ENCODE peak calls at places on chromosome 12, in six cellular contexts. One of them, this sample, is unnamed.

GRCh38 chr12:89225808-89226368 is 126.4 kb downstream of the DUSP6 start:
- DNase-seq in transverse colon: peak
- DNase-seq in astrocyte of the spinal cord: peak
- DNase-seq in right cardiac atrium: peak
- DNase-seq in spleen: no peak
- DNase-seq in GM04504: peak
- DNase-seq in this sample: peak

GRCh38 chr12:88325076-88325827 is 183.1 kb downstream of the TMTC3 start:
- DNase-seq in transverse colon: no peak
- DNase-seq in astrocyte of the spinal cord: peak
- DNase-seq in right cardiac atrium: no peak
- DNase-seq in spleen: no peak
- DNase-seq in GM04504: peak
- DNase-seq in this sample: peak

GRCh38 chr12:94679554-94679953 is 29.2 kb upstream of the TMCC3 start:
- DNase-seq in transverse colon: no peak
- DNase-seq in astrocyte of the spinal cord: no peak
- DNase-seq in right cardiac atrium: no peak
- DNase-seq in spleen: no peak
- DNase-seq in GM04504: no peak
- DNase-seq in this sample: no peak

GRCh38 chr12:14399871-14400270 is 34.4 kb downstream of the ATF7IP start:
- DNase-seq in transverse colon: no peak
- DNase-seq in astrocyte of the spinal cord: peak
- DNase-seq in right cardiac atrium: no peak
- DNase-seq in spleen: no peak
- DNase-seq in GM04504: no peak
- DNase-seq in this sample: no peak

GRCh38 chr12:534216-534615 is 74.5 kb downstream of the B4GALNT3 start:
- DNase-seq in transverse colon: no peak
- DNase-seq in astrocyte of the spinal cord: no peak
- DNase-seq in right cardiac atrium: no peak
- DNase-seq in spleen: no peak
- DNase-seq in GM04504: no peak
- DNase-seq in this sample: no peak

GRCh38 chr12:66036317-66036716 is 94.2 kb downstream of the LLPH start:
- DNase-seq in transverse colon: no peak
- DNase-seq in astrocyte of the spinal cord: peak
- DNase-seq in right cardiac atrium: peak
- DNase-seq in spleen: no peak
- DNase-seq in GM04504: peak
- DNase-seq in this sample: peak

GRCh38 chr12:63164911-63165310 is 13.9 kb upstream of the AVPR1A start:
- DNase-seq in transverse colon: no peak
- DNase-seq in astrocyte of the spinal cord: no peak
- DNase-seq in right cardiac atrium: no peak
- DNase-seq in spleen: no peak
- DNase-seq in GM04504: no peak
- DNase-seq in this sample: no peak

GRCh38 chr12:126083931-126084330 is 1018.7 kb downstream of the AACS start:
- DNase-seq in transverse colon: no peak
- DNase-seq in astrocyte of the spinal cord: no peak
- DNase-seq in right cardiac atrium: no peak
- DNase-seq in spleen: no peak
- DNase-seq in GM04504: no peak
- DNase-seq in this sample: no peak

GRCh38 chr12:111310076-111310870 is 58.6 kb downstream of the PHETA1 start:
- DNase-seq in transverse colon: no peak
- DNase-seq in astrocyte of the spinal cord: no peak
- DNase-seq in right cardiac atrium: no peak
- DNase-seq in spleen: no peak
- DNase-seq in GM04504: no peak
- DNase-seq in this sample: no peak

GRCh38 chr12:7107181-7108041 is 1.6 kb downstream of the C1RL start:
- DNase-seq in transverse colon: no peak
- DNase-seq in astrocyte of the spinal cord: no peak
- DNase-seq in right cardiac atrium: no peak
- DNase-seq in spleen: no peak
- DNase-seq in GM04504: no peak
- DNase-seq in this sample: no peak

GRCh38 chr12:131711551-131712205 is 788 bp downstream of the SFSWAP start:
- DNase-seq in transverse colon: no peak
- DNase-seq in astrocyte of the spinal cord: no peak
- DNase-seq in right cardiac atrium: no peak
- DNase-seq in spleen: peak
- DNase-seq in GM04504: no peak
- DNase-seq in this sample: no peak

GRCh38 chr12:132222096-132222807 is 78.0 kb downstream of the NOC4L start:
- DNase-seq in transverse colon: no peak
- DNase-seq in astrocyte of the spinal cord: no peak
- DNase-seq in right cardiac atrium: peak
- DNase-seq in spleen: peak
- DNase-seq in GM04504: peak
- DNase-seq in this sample: peak

GRCh38 chr12:72234871-72235270 is 37.3 kb upstream of the TRHDE start:
- DNase-seq in transverse colon: no peak
- DNase-seq in astrocyte of the spinal cord: peak
- DNase-seq in right cardiac atrium: no peak
- DNase-seq in spleen: no peak
- DNase-seq in GM04504: no peak
- DNase-seq in this sample: no peak

GRCh38 chr12:21573733-21574358 is 30.8 kb downstream of the GYS2 start:
- DNase-seq in transverse colon: no peak
- DNase-seq in astrocyte of the spinal cord: no peak
- DNase-seq in right cardiac atrium: no peak
- DNase-seq in spleen: no peak
- DNase-seq in GM04504: no peak
- DNase-seq in this sample: no peak

GRCh38 chr12:2057041-2057792 is 4.4 kb downstream of the CACNA1C start:
- DNase-seq in transverse colon: peak
- DNase-seq in astrocyte of the spinal cord: peak
- DNase-seq in right cardiac atrium: peak
- DNase-seq in spleen: no peak
- DNase-seq in GM04504: no peak
- DNase-seq in this sample: no peak

GRCh38 chr12:109677323-109677722 is 36.3 kb upstream of the FAM222A start:
- DNase-seq in transverse colon: no peak
- DNase-seq in astrocyte of the spinal cord: no peak
- DNase-seq in right cardiac atrium: no peak
- DNase-seq in spleen: peak
- DNase-seq in GM04504: no peak
- DNase-seq in this sample: no peak

GRCh38 chr12:128944956-128945355 is 91.7 kb downstream of the GLT1D1 start:
- DNase-seq in transverse colon: no peak
- DNase-seq in astrocyte of the spinal cord: no peak
- DNase-seq in right cardiac atrium: no peak
- DNase-seq in spleen: no peak
- DNase-seq in GM04504: no peak
- DNase-seq in this sample: no peak

GRCh38 chr12:109816870-109817269 is 16.3 kb downstream of the TRPV4 start:
- DNase-seq in transverse colon: no peak
- DNase-seq in astrocyte of the spinal cord: no peak
- DNase-seq in right cardiac atrium: no peak
- DNase-seq in spleen: no peak
- DNase-seq in GM04504: no peak
- DNase-seq in this sample: no peak

GRCh38 chr12:30887226-30887625 is 39.3 kb upstream of the TSPAN11 start:
- DNase-seq in transverse colon: no peak
- DNase-seq in astrocyte of the spinal cord: no peak
- DNase-seq in right cardiac atrium: no peak
- DNase-seq in spleen: no peak
- DNase-seq in GM04504: no peak
- DNase-seq in this sample: no peak

GRCh38 chr12:4985820-4986219 is 57.9 kb upstream of the KCNA5 start:
- DNase-seq in transverse colon: no peak
- DNase-seq in astrocyte of the spinal cord: no peak
- DNase-seq in right cardiac atrium: no peak
- DNase-seq in spleen: no peak
- DNase-seq in GM04504: no peak
- DNase-seq in this sample: no peak

GRCh38 chr12:4011597-4011996 is 138.4 kb upstream of the PARP11 start:
- DNase-seq in transverse colon: no peak
- DNase-seq in astrocyte of the spinal cord: no peak
- DNase-seq in right cardiac atrium: no peak
- DNase-seq in spleen: no peak
- DNase-seq in GM04504: no peak
- DNase-seq in this sample: no peak

GRCh38 chr12:30885321-30885720 is 41.2 kb upstream of the TSPAN11 start:
- DNase-seq in transverse colon: no peak
- DNase-seq in astrocyte of the spinal cord: no peak
- DNase-seq in right cardiac atrium: no peak
- DNase-seq in spleen: no peak
- DNase-seq in GM04504: no peak
- DNase-seq in this sample: no peak

GRCh38 chr12:77720258-77720657 is 110.4 kb upstream of the NAV3 start:
- DNase-seq in transverse colon: no peak
- DNase-seq in astrocyte of the spinal cord: no peak
- DNase-seq in right cardiac atrium: no peak
- DNase-seq in spleen: no peak
- DNase-seq in GM04504: no peak
- DNase-seq in this sample: no peak

GRCh38 chr12:130826151-130826801 is 12.8 kb downstream of the STX2 start:
- DNase-seq in transverse colon: peak
- DNase-seq in astrocyte of the spinal cord: peak
- DNase-seq in right cardiac atrium: peak
- DNase-seq in spleen: peak
- DNase-seq in GM04504: no peak
- DNase-seq in this sample: no peak

This sample was measured in GM04503.